ENCODE peak calls at places on chromosome 20, in four cellular contexts. P, K, C and R are unnamed samples.

GRCh38 chr20:56628873-56629463 is at the start of gene TFAP2C:
- DNase-seq in P (no peak), K (peak), C (no peak), R (no peak)

GRCh38 chr20:33909331-33909921 is 84.3 kb upstream of the RALY start:
- DNase-seq in P (peak), K (no peak), C (no peak), R (no peak)

GRCh38 chr20:48563191-48563884 is 264.5 kb downstream of the PREX1 start:
- DNase-seq in C (no peak), K (no peak), P (no peak), R (no peak)

GRCh38 chr20:34980543-34981213 is 25.0 kb downstream of the MYH7B start:
- DNase-seq in K (peak), C (no peak), P (no peak), R (no peak)

GRCh38 chr20:63047267-63047666 is 40.5 kb upstream of the BHLHE23 start:
- DNase-seq in K (peak), P (no peak), C (no peak), R (no peak)

GRCh38 chr20:11982289-11982957 is 64.7 kb downstream of the BTBD3 start:
- DNase-seq in P (peak), C (no peak), K (no peak), R (no peak)

GRCh38 chr20:19594896-19595295 is 163.2 kb upstream of the RIN2 start:
- DNase-seq in C (no peak), K (no peak), P (no peak), R (no peak)

GRCh38 chr20:60883517-60883916 is 368.5 kb upstream of the CDH4 start:
- DNase-seq in P (no peak), K (no peak), C (no peak), R (no peak)

GRCh38 chr20:36043447-36043846 is 75.1 kb downstream of the CNBD2 start:
- DNase-seq in C (no peak), P (no peak), K (no peak), R (no peak)

GRCh38 chr20:61896058-61896961 is 169.4 kb downstream of the TAF4 start:
- DNase-seq in P (peak), C (no peak), K (peak), R (peak)
- TF ChIP-seq CHD2 in P (no peak), C (no peak), K (no peak), R (no peak)

GRCh38 chr20:24804481-24805206 is 144.4 kb upstream of the CST7 start:
- DNase-seq in C (no peak), K (no peak), P (no peak), R (no peak)
- TF ChIP-seq ZNF274 in C (no peak), K (no peak), P (no peak), R (no peak)

GRCh38 chr20:22386300-22386623 is 198.1 kb downstream of the FOXA2 start:
- DNase-seq in P (no peak), C (no peak), K (no peak), R (no peak)

GRCh38 chr20:22383156-22383555 is 201.2 kb downstream of the FOXA2 start:
- DNase-seq in K (no peak), P (no peak), C (no peak), R (no peak)

GRCh38 chr20:22387452-22387851 is 196.9 kb downstream of the FOXA2 start:
- DNase-seq in K (no peak), C (no peak), P (no peak), R (no peak)

GRCh38 chr20:22384978-22385377 is 199.4 kb downstream of the FOXA2 start:
- DNase-seq in C (no peak), P (peak), K (no peak), R (no peak)

DNA sequence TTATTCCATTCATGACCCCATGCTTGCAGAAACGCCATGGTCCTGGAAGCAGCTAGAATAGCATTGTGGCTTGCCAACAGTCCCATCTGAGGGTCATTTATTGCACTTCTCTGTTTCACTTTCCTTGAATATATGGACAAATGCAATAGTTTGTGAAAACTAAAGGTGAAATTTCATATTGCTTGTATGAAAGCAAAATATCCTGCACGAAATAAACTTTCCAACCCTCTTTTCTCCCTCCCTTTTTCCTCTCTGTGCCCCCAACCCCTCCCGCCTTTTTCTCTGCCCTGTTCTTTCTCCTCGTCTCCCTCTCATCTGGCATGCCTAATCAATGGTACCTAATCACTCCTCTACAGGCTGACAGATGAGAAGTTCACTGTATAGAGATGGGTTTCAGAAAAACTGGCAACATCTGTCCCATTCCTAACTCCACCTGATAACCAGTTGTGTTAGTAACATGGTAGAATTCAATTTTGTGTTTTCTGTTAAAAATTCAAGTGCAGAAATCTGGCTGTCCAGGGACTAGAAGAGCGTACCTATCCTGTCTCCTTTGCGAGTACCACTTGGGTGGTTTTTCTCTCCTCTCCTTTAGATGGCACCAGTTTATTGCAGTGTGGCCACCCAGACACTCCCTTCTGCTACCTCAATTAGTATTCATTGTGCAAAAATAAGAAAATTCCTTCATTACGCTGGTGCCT is 198.6 kb downstream of the FOXA2 start:
- DNase-seq in P (peak), K (peak), C (no peak), R (no peak)
- TF ChIP-seq CHD2 in P (no peak), K (no peak), C (no peak), R (no peak)

GRCh38 chr20:52783769-52784168 is 188.4 kb upstream of the TSHZ2 start:
- DNase-seq in P (peak), K (peak), C (no peak), R (peak)
- TF ChIP-seq ZNF274 in P (no peak), K (no peak), C (no peak), R (no peak)

DNA sequence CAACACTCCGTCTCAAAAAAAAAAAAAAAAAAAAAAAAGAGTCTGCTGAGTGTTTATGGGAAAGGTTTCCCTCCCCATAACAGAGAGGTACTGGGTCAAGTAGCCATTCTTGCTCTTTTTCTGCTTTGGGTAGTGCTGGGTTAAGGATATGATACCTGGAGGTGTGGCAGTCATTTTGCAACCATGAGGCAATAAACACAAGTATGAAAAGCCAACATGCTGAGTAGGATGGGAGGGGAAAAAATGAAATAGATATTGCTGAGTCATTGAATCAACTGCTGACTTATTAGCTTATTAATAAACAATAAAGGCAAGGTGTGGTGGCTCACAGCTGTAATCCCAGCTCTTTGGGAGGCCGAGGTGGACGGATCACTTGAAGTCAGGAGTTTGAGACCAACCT is 2.3 kb upstream of the TOMM34 start:
- DNase-seq in P (no peak), K (no peak), C (no peak), R (no peak)
- TF ChIP-seq CHD2 in P (no peak), K (no peak), C (no peak), R (no peak)

GRCh38 chr20:50729925-50730764 is 1.2 kb upstream of the PARD6B start:
- DNase-seq in P (peak), C (no peak), K (no peak), R (no peak)

GRCh38 chr20:50733644-50734349 is 2.4 kb downstream of the PARD6B start:
- DNase-seq in K (no peak), C (no peak), P (no peak), R (no peak)

GRCh38 chr20:50731055-50731929 is at the start of gene PARD6B:
- DNase-seq in P (peak), C (peak), K (peak), R (peak)

GRCh38 chr20:50730765-50731054 is 670 bp upstream of the PARD6B start:
- DNase-seq in K (no peak), P (no peak), C (no peak), R (no peak)

GRCh38 chr20:50731930-50732690 is 730 bp downstream of the PARD6B start:
- DNase-seq in P (peak), C (no peak), K (no peak), R (no peak)
- TF ChIP-seq ZNF274 in P (no peak), C (no peak), K (no peak), R (no peak)

GRCh38 chr20:3753501-3754257 is 13.9 kb downstream of the ADISSP start:
- DNase-seq in P (no peak), K (no peak), C (no peak), R (no peak)

GRCh38 chr20:3754258-3754595 is 13.3 kb downstream of the ADISSP start:
- DNase-seq in C (no peak), P (no peak), K (no peak), R (no peak)

GRCh38 chr20:3752386-3752759 is 15.2 kb downstream of the ADISSP start:
- DNase-seq in K (no peak), P (no peak), C (no peak), R (no peak)

GRCh38 chr20:3751664-3752385 is 15.7 kb downstream of the ADISSP start:
- DNase-seq in C (no peak), P (no peak), K (no peak), R (peak)

GRCh38 chr20:3753098-3753497 is 14.5 kb downstream of the ADISSP start:
- DNase-seq in C (no peak), K (peak), P (peak), R (peak)
- TF ChIP-seq CHD2 in C (no peak), K (no peak), P (no peak), R (no peak)